ENCODE peak calls at places on chromosomes 2 and 18, in ten cellular contexts. One of them, this sample, is unnamed.

GRCh38 chr2:127659408-127660290 is 13.7 kb downstream of the GPR17 start:
- DNase-seq in heart right ventricle: peak; percentile 70
- DNase-seq in cardiac muscle cell: no peak
- DNase-seq in Peyer's patch: no peak
- DNase-seq in breast epithelium: no peak
- DNase-seq in Caco-2: peak; percentile 18
- DNase-seq in GM12865: no peak
- DNase-seq in heart left ventricle: peak; percentile 83
- DNase-seq in body of pancreas: no peak
- DNase-seq in WERI-Rb-1: no peak
- DNase-seq in this sample: no peak

GRCh38 chr2:200252661-200253067 is 53.8 kb upstream of the SPATS2L start:
- DNase-seq in heart right ventricle: peak; percentile 29
- DNase-seq in cardiac muscle cell: no peak
- DNase-seq in Peyer's patch: no peak
- DNase-seq in breast epithelium: no peak
- DNase-seq in Caco-2: no peak
- DNase-seq in GM12865: no peak
- DNase-seq in heart left ventricle: no peak
- DNase-seq in body of pancreas: peak; percentile 77
- DNase-seq in WERI-Rb-1: no peak
- DNase-seq in this sample: no peak

GRCh38 chr2:212266310-212266709 is 272.3 kb downstream of the ERBB4 start:
- DNase-seq in heart right ventricle: no peak
- DNase-seq in cardiac muscle cell: no peak
- DNase-seq in Peyer's patch: no peak
- DNase-seq in breast epithelium: no peak
- DNase-seq in Caco-2: no peak
- DNase-seq in GM12865: no peak
- DNase-seq in heart left ventricle: no peak
- DNase-seq in body of pancreas: no peak
- DNase-seq in WERI-Rb-1: no peak
- DNase-seq in this sample: no peak

GRCh38 chr2:189086710-189087109 is 92.9 kb downstream of the COL5A2 start:
- DNase-seq in heart right ventricle: no peak
- DNase-seq in cardiac muscle cell: no peak
- DNase-seq in Peyer's patch: no peak
- DNase-seq in breast epithelium: no peak
- DNase-seq in Caco-2: no peak
- DNase-seq in GM12865: no peak
- DNase-seq in heart left ventricle: no peak
- DNase-seq in body of pancreas: no peak
- DNase-seq in WERI-Rb-1: no peak
- DNase-seq in this sample: no peak

GRCh38 chr2:100215375-100215774 is 73.0 kb upstream of the AFF3 start:
- DNase-seq in heart right ventricle: no peak
- DNase-seq in cardiac muscle cell: no peak
- DNase-seq in Peyer's patch: no peak
- DNase-seq in breast epithelium: no peak
- DNase-seq in Caco-2: no peak
- DNase-seq in GM12865: no peak
- DNase-seq in heart left ventricle: no peak
- DNase-seq in body of pancreas: no peak
- DNase-seq in WERI-Rb-1: no peak
- DNase-seq in this sample: no peak

GRCh38 chr2:33791625-33792024 is 192.5 kb upstream of the FAM98A start:
- DNase-seq in heart right ventricle: no peak
- DNase-seq in cardiac muscle cell: no peak
- DNase-seq in Peyer's patch: no peak
- DNase-seq in breast epithelium: no peak
- DNase-seq in Caco-2: no peak
- DNase-seq in GM12865: no peak
- DNase-seq in heart left ventricle: no peak
- DNase-seq in body of pancreas: no peak
- DNase-seq in WERI-Rb-1: no peak
- DNase-seq in this sample: no peak

GRCh38 chr2:152134488-152135280 is 35.8 kb upstream of the CACNB4 start:
- DNase-seq in heart right ventricle: no peak
- DNase-seq in cardiac muscle cell: no peak
- DNase-seq in Peyer's patch: no peak
- DNase-seq in breast epithelium: no peak
- DNase-seq in Caco-2: no peak
- DNase-seq in GM12865: peak; percentile 36
- DNase-seq in heart left ventricle: no peak
- DNase-seq in body of pancreas: no peak
- DNase-seq in WERI-Rb-1: no peak
- DNase-seq in this sample: no peak

GRCh38 chr2:26521054-26521912 is 43.4 kb upstream of the OTOF start:
- DNase-seq in heart right ventricle: no peak
- DNase-seq in cardiac muscle cell: peak; percentile 56
- DNase-seq in Peyer's patch: no peak
- DNase-seq in breast epithelium: no peak
- DNase-seq in Caco-2: peak; percentile 60
- DNase-seq in GM12865: peak; percentile 31
- DNase-seq in heart left ventricle: peak; percentile 20
- DNase-seq in body of pancreas: peak; percentile 34
- DNase-seq in WERI-Rb-1: peak; percentile 87
- DNase-seq in this sample: no peak

GRCh38 chr18:24055878-24056277 is 41.3 kb downstream of the TTC39C start:
- DNase-seq in heart right ventricle: no peak
- DNase-seq in cardiac muscle cell: peak; percentile 38
- DNase-seq in Peyer's patch: no peak
- DNase-seq in breast epithelium: no peak
- DNase-seq in Caco-2: no peak
- DNase-seq in GM12865: peak; percentile 35
- DNase-seq in heart left ventricle: no peak
- DNase-seq in body of pancreas: no peak
- DNase-seq in WERI-Rb-1: no peak
- DNase-seq in this sample: no peak

GRCh38 chr2:168247341-168248305 is at the start of gene STK39:
- DNase-seq in heart right ventricle: peak; percentile 76
- DNase-seq in cardiac muscle cell: peak; percentile 92
- DNase-seq in Peyer's patch: peak; percentile 83
- DNase-seq in breast epithelium: peak; percentile 47
- DNase-seq in Caco-2: peak; percentile 70
- DNase-seq in GM12865: peak; percentile 69
- DNase-seq in heart left ventricle: peak; percentile 82
- DNase-seq in body of pancreas: peak; percentile 84
- DNase-seq in WERI-Rb-1: peak; percentile 82
- DNase-seq in this sample: peak; percentile 69
- H3K4me3 ChIP-seq in heart right ventricle: peak within 1 kb of the TSS; percentile 80
- H3K4me3 ChIP-seq in cardiac muscle cell: peak within 1 kb of the TSS; percentile 86
- H3K4me3 ChIP-seq in Peyer's patch: peak within 1 kb of the TSS; percentile 72
- H3K4me3 ChIP-seq in breast epithelium: peak within 1 kb of the TSS; percentile 83
- H3K4me3 ChIP-seq in Caco-2: peak within 1 kb of the TSS; percentile 58
- H3K4me3 ChIP-seq in GM12865: peak within 1 kb of the TSS; percentile 55
- H3K4me3 ChIP-seq in heart left ventricle: peak within 1 kb of the TSS; percentile 86
- H3K4me3 ChIP-seq in body of pancreas: peak within 1 kb of the TSS; percentile 92
- H3K4me3 ChIP-seq in WERI-Rb-1: peak within 1 kb of the TSS; percentile 74
- H3K4me3 ChIP-seq in this sample: peak within 1 kb of the TSS; percentile 58

GRCh38 chr2:218860950-218861381 is 1.4 kb downstream of the WNT6 start:
- DNase-seq in heart right ventricle: peak; percentile 68
- DNase-seq in cardiac muscle cell: peak; percentile 93
- DNase-seq in Peyer's patch: peak; percentile 61
- DNase-seq in breast epithelium: peak; percentile 74
- DNase-seq in Caco-2: peak; percentile 93
- DNase-seq in GM12865: no peak
- DNase-seq in heart left ventricle: peak; percentile 80
- DNase-seq in body of pancreas: no peak
- DNase-seq in WERI-Rb-1: peak; percentile 92
- DNase-seq in this sample: no peak
- H3K4me3 ChIP-seq in heart right ventricle: peak overlapping the region; percentile 48
- H3K4me3 ChIP-seq in cardiac muscle cell: no peak overlapping the region
- H3K4me3 ChIP-seq in Peyer's patch: no peak overlapping the region
- H3K4me3 ChIP-seq in breast epithelium: peak overlapping the region; percentile 61
- H3K4me3 ChIP-seq in Caco-2: peak overlapping the region; percentile 43
- H3K4me3 ChIP-seq in GM12865: no peak overlapping the region
- H3K4me3 ChIP-seq in heart left ventricle: peak overlapping the region; percentile 6
- H3K4me3 ChIP-seq in body of pancreas: no peak overlapping the region
- H3K4me3 ChIP-seq in WERI-Rb-1: peak overlapping the region; percentile 56
- H3K4me3 ChIP-seq in this sample: no peak overlapping the region

GRCh38 chr2:44951714-44952113 is 10.2 kb downstream of the SIX3 start:
- DNase-seq in heart right ventricle: no peak
- DNase-seq in cardiac muscle cell: no peak
- DNase-seq in Peyer's patch: no peak
- DNase-seq in breast epithelium: no peak
- DNase-seq in Caco-2: no peak
- DNase-seq in GM12865: no peak
- DNase-seq in heart left ventricle: no peak
- DNase-seq in body of pancreas: no peak
- DNase-seq in WERI-Rb-1: no peak
- DNase-seq in this sample: no peak

GRCh38 chr2:44953686-44953976 is 12.1 kb downstream of the SIX3 start:
- DNase-seq in heart right ventricle: no peak
- DNase-seq in cardiac muscle cell: no peak
- DNase-seq in Peyer's patch: no peak
- DNase-seq in breast epithelium: no peak
- DNase-seq in Caco-2: no peak
- DNase-seq in GM12865: no peak
- DNase-seq in heart left ventricle: no peak
- DNase-seq in body of pancreas: no peak
- DNase-seq in WERI-Rb-1: peak; percentile 91
- DNase-seq in this sample: no peak

GRCh38 chr2:44952806-44953685 is 11.5 kb downstream of the SIX3 start:
- DNase-seq in heart right ventricle: no peak
- DNase-seq in cardiac muscle cell: no peak
- DNase-seq in Peyer's patch: no peak
- DNase-seq in breast epithelium: no peak
- DNase-seq in Caco-2: no peak
- DNase-seq in GM12865: no peak
- DNase-seq in heart left ventricle: no peak
- DNase-seq in body of pancreas: no peak
- DNase-seq in WERI-Rb-1: no peak
- DNase-seq in this sample: no peak

GRCh38 chr2:44951124-44951523 is 9.6 kb downstream of the SIX3 start:
- DNase-seq in heart right ventricle: no peak
- DNase-seq in cardiac muscle cell: no peak
- DNase-seq in Peyer's patch: no peak
- DNase-seq in breast epithelium: no peak
- DNase-seq in Caco-2: no peak
- DNase-seq in GM12865: no peak
- DNase-seq in heart left ventricle: no peak
- DNase-seq in body of pancreas: no peak
- DNase-seq in WERI-Rb-1: no peak
- DNase-seq in this sample: no peak

DNA sequence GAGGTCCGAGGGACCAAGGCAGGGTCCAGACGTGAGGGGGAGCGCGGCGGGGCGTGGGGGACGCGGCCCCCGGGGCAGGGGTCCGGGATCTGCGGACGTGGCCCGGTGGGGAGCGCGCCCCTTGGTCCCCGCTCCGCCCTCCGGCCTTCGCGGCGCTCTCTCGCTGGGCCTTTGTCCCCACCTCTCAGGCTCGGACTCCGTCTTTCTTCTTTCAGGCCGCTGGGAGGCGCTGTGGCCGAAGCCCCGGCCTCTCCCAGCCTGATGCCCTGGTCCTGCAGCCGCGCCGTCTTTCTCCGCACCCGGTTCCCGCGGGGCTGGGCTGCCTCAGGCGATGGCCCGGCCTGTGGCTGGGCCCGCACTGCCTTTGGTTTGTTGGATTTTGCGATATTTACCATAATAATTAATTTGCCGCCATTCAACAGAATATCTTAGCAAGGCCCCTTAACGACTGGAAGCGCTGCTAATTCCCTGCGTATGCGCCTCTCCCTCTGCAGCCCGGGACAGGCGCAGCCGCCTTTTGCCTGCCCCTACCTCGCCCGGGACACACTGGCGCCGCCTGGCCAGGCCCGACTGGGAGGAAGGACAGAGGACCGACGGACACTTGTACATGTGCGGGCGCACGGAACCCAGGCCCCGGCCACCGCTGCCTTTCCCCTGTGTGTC is 10.8 kb downstream of the SIX3 start:
- DNase-seq in heart right ventricle: no peak
- DNase-seq in cardiac muscle cell: peak; percentile 84
- DNase-seq in Peyer's patch: no peak
- DNase-seq in breast epithelium: no peak
- DNase-seq in Caco-2: no peak
- DNase-seq in GM12865: peak; percentile 70
- DNase-seq in heart left ventricle: no peak
- DNase-seq in body of pancreas: peak; percentile 65
- DNase-seq in WERI-Rb-1: peak; percentile 76
- DNase-seq in this sample: no peak
- H3K4me3 ChIP-seq in heart right ventricle: peak overlapping the region; percentile 35
- H3K4me3 ChIP-seq in cardiac muscle cell: peak overlapping the region; percentile 27
- H3K4me3 ChIP-seq in Peyer's patch: peak overlapping the region; percentile 26
- H3K4me3 ChIP-seq in breast epithelium: peak overlapping the region; percentile 39
- H3K4me3 ChIP-seq in Caco-2: peak overlapping the region; percentile 19
- H3K4me3 ChIP-seq in GM12865: peak overlapping the region; percentile 38
- H3K4me3 ChIP-seq in heart left ventricle: no peak overlapping the region
- H3K4me3 ChIP-seq in body of pancreas: no peak overlapping the region
- H3K4me3 ChIP-seq in WERI-Rb-1: no peak overlapping the region
- H3K4me3 ChIP-seq in this sample: peak overlapping the region; percentile 25

GRCh38 chr2:144326845-144327244 is 193.1 kb downstream of the ZEB2 start:
- DNase-seq in heart right ventricle: no peak
- DNase-seq in cardiac muscle cell: no peak
- DNase-seq in Peyer's patch: no peak
- DNase-seq in breast epithelium: no peak
- DNase-seq in Caco-2: peak; percentile 52
- DNase-seq in GM12865: no peak
- DNase-seq in heart left ventricle: no peak
- DNase-seq in body of pancreas: no peak
- DNase-seq in WERI-Rb-1: no peak
- DNase-seq in this sample: no peak
- H3K4me3 ChIP-seq in heart right ventricle: no peak overlapping the region
- H3K4me3 ChIP-seq in cardiac muscle cell: no peak overlapping the region
- H3K4me3 ChIP-seq in Peyer's patch: no peak overlapping the region
- H3K4me3 ChIP-seq in breast epithelium: no peak overlapping the region
- H3K4me3 ChIP-seq in Caco-2: no peak overlapping the region
- H3K4me3 ChIP-seq in GM12865: no peak overlapping the region
- H3K4me3 ChIP-seq in heart left ventricle: no peak overlapping the region
- H3K4me3 ChIP-seq in body of pancreas: no peak overlapping the region
- H3K4me3 ChIP-seq in WERI-Rb-1: no peak overlapping the region
- H3K4me3 ChIP-seq in this sample: no peak overlapping the region

GRCh38 chr18:78857252-78858150 is 122.1 kb upstream of the SALL3 start:
- DNase-seq in heart right ventricle: no peak
- DNase-seq in cardiac muscle cell: no peak
- DNase-seq in Peyer's patch: no peak
- DNase-seq in breast epithelium: no peak
- DNase-seq in Caco-2: no peak
- DNase-seq in GM12865: no peak
- DNase-seq in heart left ventricle: no peak
- DNase-seq in body of pancreas: no peak
- DNase-seq in WERI-Rb-1: peak; percentile 65
- DNase-seq in this sample: no peak
- H3K4me3 ChIP-seq in heart right ventricle: no peak overlapping the region
- H3K4me3 ChIP-seq in cardiac muscle cell: no peak overlapping the region
- H3K4me3 ChIP-seq in Peyer's patch: no peak overlapping the region
- H3K4me3 ChIP-seq in breast epithelium: no peak overlapping the region
- H3K4me3 ChIP-seq in Caco-2: no peak overlapping the region
- H3K4me3 ChIP-seq in GM12865: no peak overlapping the region
- H3K4me3 ChIP-seq in heart left ventricle: no peak overlapping the region
- H3K4me3 ChIP-seq in body of pancreas: no peak overlapping the region
- H3K4me3 ChIP-seq in WERI-Rb-1: peak overlapping the region; percentile 33
- H3K4me3 ChIP-seq in this sample: no peak overlapping the region

GRCh38 chr2:131035112-131035825 is 58.0 kb downstream of the FAM168B start:
- DNase-seq in heart right ventricle: no peak
- DNase-seq in cardiac muscle cell: no peak
- DNase-seq in Peyer's patch: no peak
- DNase-seq in breast epithelium: no peak
- DNase-seq in Caco-2: no peak
- DNase-seq in GM12865: no peak
- DNase-seq in heart left ventricle: no peak
- DNase-seq in body of pancreas: no peak
- DNase-seq in WERI-Rb-1: no peak
- DNase-seq in this sample: no peak
- H3K4me3 ChIP-seq in heart right ventricle: peak overlapping the region; percentile 40
- H3K4me3 ChIP-seq in cardiac muscle cell: peak overlapping the region; percentile 21
- H3K4me3 ChIP-seq in Peyer's patch: no peak overlapping the region
- H3K4me3 ChIP-seq in breast epithelium: peak overlapping the region; percentile 53
- H3K4me3 ChIP-seq in Caco-2: peak overlapping the region; percentile 15
- H3K4me3 ChIP-seq in GM12865: no peak overlapping the region
- H3K4me3 ChIP-seq in heart left ventricle: no peak overlapping the region
- H3K4me3 ChIP-seq in body of pancreas: no peak overlapping the region
- H3K4me3 ChIP-seq in WERI-Rb-1: peak overlapping the region; percentile 45
- H3K4me3 ChIP-seq in this sample: no peak overlapping the region